ENCODE peak calls at places on chromosomes 13 and 19, in five cellular contexts. I is H1, O is neuronal stem cell, J is trophoblast cell, T is mesenchymal stem cell. R is an unnamed sample.

GRCh38 chr19:27892500-27892899 is 1320.5 kb downstream of the UQCRFS1 start:
- DNase-seq in T (no peak), O (no peak), I (no peak), J (no peak), R (no peak)

GRCh38 chr13:98451676-98452105 is 125.2 kb downstream of the STK24 start:
- DNase-seq in I (no peak), T (no peak), J (no peak), O (no peak), R (no peak)

GRCh38 chr19:55012294-55012693 is 25.8 kb downstream of the GP6 start:
- DNase-seq in J (peak; percentile 80), T (no peak), O (no peak), I (no peak), R (no peak)

GRCh38 chr13:25300861-25301346 is 521 bp upstream of the NUP58 start:
- DNase-seq in I (no peak), J (peak; percentile 16), T (no peak), O (no peak), R (peak; percentile 32)

GRCh38 chr13:95552539-95553270 is at the start of gene CLDN10:
- DNase-seq in J (peak; percentile 18), T (no peak), I (peak; percentile 53), O (peak; percentile 77), R (peak; percentile 92)

GRCh38 chr13:97696921-97697320 is 256.6 kb upstream of the IPO5 start:
- DNase-seq in T (no peak), O (no peak), I (no peak), J (no peak), R (no peak)

GRCh38 chr13:110127986-110128511 is 178.9 kb downstream of the COL4A1 start:
- DNase-seq in O (no peak), T (no peak), I (no peak), J (no peak), R (no peak)

GRCh38 chr13:113815151-113816058 is 48.5 kb downstream of the GAS6 start:
- DNase-seq in J (peak; percentile 13), O (no peak), I (no peak), T (peak; percentile 11), R (no peak)

GRCh38 chr19:42693760-42694350 is 46.4 kb downstream of the PSG3 start:
- DNase-seq in I (no peak), O (no peak), T (no peak), J (peak; percentile 87), R (no peak)

GRCh38 chr13:36553501-36553900 is 120.3 kb upstream of the SERTM1 start:
- DNase-seq in J (peak; percentile 50), I (no peak), O (no peak), T (no peak), R (no peak)

GRCh38 chr19:44847144-44848035 is 1.3 kb downstream of the NECTIN2 start:
- DNase-seq in O (peak; percentile 43), I (no peak), J (peak; percentile 58), T (peak; percentile 92), R (peak; percentile 81)

GRCh38 chr13:96768524-96768923 is 225.8 kb downstream of the OXGR1 start:
- DNase-seq in T (peak; percentile 48), J (no peak), I (no peak), O (no peak), R (no peak)

GRCh38 chr13:98994896-98995295 is 17.0 kb upstream of the DOCK9 start:
- DNase-seq in J (peak; percentile 86), I (no peak), T (no peak), O (no peak), R (no peak)

GRCh38 chr13:99384468-99384867 is 77.3 kb upstream of the GPR183 start:
- DNase-seq in I (no peak), J (no peak), T (no peak), O (no peak), R (peak; percentile 18)

GRCh38 chr19:45211751-45212381 is 33.3 kb downstream of the BLOC1S3 start:
- DNase-seq in I (no peak), J (no peak), O (no peak), T (peak; percentile 57), R (no peak)

GRCh38 chr19:37845932-37846331 is 60.5 kb downstream of the WDR87 start:
- DNase-seq in O (no peak), T (no peak), I (no peak), J (no peak), R (no peak)

GRCh38 chr19:13062317-13062716 is 40.3 kb downstream of the LYL1 start:
- DNase-seq in O (no peak), J (no peak), T (no peak), I (no peak), R (no peak)

GRCh38 chr19:23887642-23888041 is 27.0 kb upstream of the ZNF726 start:
- DNase-seq in O (no peak), J (no peak), I (no peak), T (no peak), R (no peak)

GRCh38 chr13:43662976-43663375 is 123.8 kb downstream of the ENOX1 start:
- DNase-seq in I (no peak), J (no peak), T (no peak), O (no peak), R (no peak)

GRCh38 chr19:14005381-14006084 is 587 bp downstream of the RFX1 start:
- DNase-seq in J (peak; percentile 90), T (peak; percentile 88), O (peak; percentile 85), I (peak; percentile 51), R (peak; percentile 90)

GRCh38 chr19:53183146-53183545 is 10.0 kb downstream of the ZNF665 start:
- DNase-seq in T (no peak), I (no peak), J (peak; percentile 3), O (no peak), R (no peak)

GRCh38 chr13:73599232-73600128 is 534.7 kb downstream of the KLF12 start:
- DNase-seq in J (peak; percentile 82), T (no peak), O (no peak), I (no peak), R (no peak)

GRCh38 chr19:45404557-45405434 is at the start of gene PPP1R13L:
- DNase-seq in J (peak; percentile 98), O (no peak), I (no peak), T (no peak), R (peak; percentile 98)

GRCh38 chr19:23802290-23802689 is 43.6 kb upstream of the ZNF681 start:
- DNase-seq in J (no peak), O (no peak), I (no peak), T (peak; percentile 13), R (no peak)

GRCh38 chr13:79445968-79446645 is 34.8 kb upstream of the NDFIP2 start:
- DNase-seq in O (no peak), J (peak; percentile 14), T (no peak), I (no peak), R (peak; percentile 66)

GRCh38 chr19:31232220-31232619 is 117.0 kb downstream of the TSHZ3 start:
- DNase-seq in O (no peak), I (no peak), J (no peak), T (peak; percentile 34), R (no peak)

GRCh38 chr19:45153339-45154063 is 7.3 kb downstream of the NKPD1 start:
- DNase-seq in I (no peak), T (peak; percentile 56), J (peak; percentile 32), O (peak; percentile 66), R (peak; percentile 72)

GRCh38 chr13:113092776-113093579 is 12.6 kb upstream of the F7 start:
- DNase-seq in T (no peak), O (no peak), I (no peak), J (no peak), R (no peak)

GRCh38 chr13:105255472-105255871 is 1280.0 kb downstream of the EFNB2 start:
- DNase-seq in I (no peak), T (no peak), J (no peak), O (no peak), R (no peak)

GRCh38 chr13:91017031-91017668 is 330.3 kb upstream of the MIR17HG start:
- DNase-seq in O (peak; percentile 41), I (peak; percentile 31), T (peak; percentile 61), J (peak; percentile 64), R (peak; percentile 62)

GRCh38 chr19:33374406-33374703 is 846 bp downstream of the CEBPG start:
- DNase-seq in O (no peak), I (no peak), T (peak; percentile 48), J (peak; percentile 62), R (no peak)

GRCh38 chr19:2016041-2016807 is 710 bp upstream of the BTBD2 start:
- DNase-seq in O (peak; percentile 45), T (peak; percentile 81), J (peak; percentile 46), I (no peak), R (peak; percentile 81)
- H2AK5ac ChIP-seq in O (peak overlapping the region; percentile 77), T (peak overlapping the region; percentile 85), J (no peak overlapping the region), I (no peak overlapping the region), R (no peak overlapping the region)

DNA sequence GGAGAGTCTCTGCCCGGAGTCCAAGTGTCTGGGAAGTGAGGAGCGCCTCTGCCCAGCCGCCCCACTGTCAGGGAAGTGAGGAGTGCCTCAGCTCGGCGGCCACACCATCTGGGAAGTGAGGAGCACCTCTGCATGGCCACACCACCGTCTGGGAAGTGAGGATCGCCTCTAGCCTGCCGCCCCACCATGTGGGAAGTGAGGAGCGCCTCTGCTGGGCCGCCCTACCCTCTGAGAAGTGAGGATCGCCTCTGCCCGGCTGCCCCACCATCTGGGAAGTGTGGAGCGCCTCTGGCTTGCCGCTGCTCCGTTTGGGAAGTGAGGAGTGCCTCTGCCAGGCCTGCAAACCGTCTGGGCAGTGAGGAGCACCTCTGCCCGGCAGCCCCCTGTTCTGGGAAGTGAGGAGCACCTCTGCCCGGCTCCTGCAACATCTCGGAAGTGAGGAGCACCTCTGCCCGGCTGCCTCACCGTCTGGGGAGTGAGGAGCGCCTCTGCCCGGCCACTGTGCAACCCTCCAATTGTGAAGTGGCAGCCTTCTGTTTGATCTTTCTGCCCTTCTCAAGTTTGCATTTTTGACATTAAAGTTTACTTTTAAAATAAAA is 60.8 kb upstream of the CEACAM21 start:
- DNase-seq in I (no peak), J (no peak), O (no peak), T (no peak), R (no peak)
- H3K27me3 ChIP-seq in I (no peaks in the 10 kb centered on the region), J (no peaks in the 10 kb centered on the region), O (no peaks in the 10 kb centered on the region), T (peaks cover 95% of the 10 kb centered on the region), R (no peaks in the 10 kb centered on the region)

GRCh38 chr13:92656103-92656502 is 570.5 kb upstream of the GPC6 start:
- DNase-seq in O (no peak), J (no peak), T (no peak), I (no peak), R (no peak)
- H2BK12ac ChIP-seq in O (no peak overlapping the region), J (no peak overlapping the region), T (no peak overlapping the region), I (no peak overlapping the region), R (no peak overlapping the region)

DNA sequence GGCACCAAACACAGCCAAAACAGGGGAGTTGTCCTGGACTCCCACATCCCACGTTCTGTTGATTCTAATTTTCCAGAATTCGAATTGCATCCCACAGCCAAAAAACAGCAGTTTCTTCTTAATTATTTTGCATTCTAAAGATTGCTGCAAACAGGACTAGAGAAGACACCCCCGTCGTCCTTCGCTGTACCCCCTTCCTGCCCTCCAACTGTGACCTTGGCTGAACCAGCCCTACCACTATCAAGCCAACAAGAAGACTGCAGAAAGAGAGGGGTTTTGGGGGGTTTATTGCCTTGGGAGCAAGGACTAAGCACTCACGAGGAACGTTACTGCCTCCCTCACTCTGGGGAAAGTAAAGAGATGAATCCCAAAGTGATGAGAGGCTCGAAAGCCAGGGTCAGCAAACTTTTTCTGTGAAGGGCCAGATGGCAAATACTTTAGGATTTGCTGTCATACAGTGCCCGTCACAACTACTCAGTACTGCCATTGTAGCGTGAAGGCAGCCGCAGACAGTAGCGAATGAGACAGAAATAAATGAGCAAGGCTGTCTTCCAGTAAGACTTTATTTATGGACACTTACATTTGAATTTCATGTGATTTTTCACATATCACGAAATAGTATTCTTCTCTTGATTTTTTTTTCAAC is 32.5 kb upstream of the KATNAL1 start:
- DNase-seq in T (peak; percentile 10), I (no peak), J (no peak), O (no peak), R (no peak)
- H2AK5ac ChIP-seq in T (no peak overlapping the region), I (no peak overlapping the region), J (peak overlapping the region; percentile 9), O (no peak overlapping the region), R (no peak overlapping the region)